ENCODE peak calls at places on chromosomes 2 and 18, in seven cellular contexts. I is hepatocyte, M is thoracic aorta, O is neural progenitor cell, A is A549, U is ovary, R is kidney. G is an unnamed sample.

GRCh38 chr2:46828491-46829239 is 86.9 kb downstream of the MCFD2 start:
- DNase-seq in M (no peak), A (no peak), O (no peak), U (no peak), I (no peak), R (no peak), G (no peak)

GRCh38 chr2:27960237-27960912 is 69.8 kb downstream of the BABAM2 start:
- DNase-seq in R (no peak), M (no peak), U (no peak), A (no peak), I (peak; percentile 6), O (no peak), G (no peak)

GRCh38 chr2:138516030-138516704 is 14.6 kb downstream of the SPOPL start:
- DNase-seq in A (peak; percentile 19), R (no peak), U (no peak), I (peak; percentile 22), M (no peak), O (no peak), G (no peak)

GRCh38 chr2:178386951-178387602 is 63.9 kb downstream of the PRKRA start:
- DNase-seq in U (no peak), M (no peak), A (no peak), O (no peak), R (no peak), I (no peak), G (no peak)

GRCh38 chr2:139160838-139161237 is 380.6 kb upstream of the NXPH2 start:
- DNase-seq in I (no peak), M (no peak), U (no peak), R (no peak), O (no peak), A (no peak), G (no peak)

GRCh38 chr2:167140767-167141166 is 252.5 kb downstream of the XIRP2 start:
- DNase-seq in A (peak; percentile 47), U (no peak), R (no peak), M (peak; percentile 34), O (no peak), I (peak; percentile 21), G (no peak)

GRCh38 chr18:1133541-1133940 is 228.9 kb downstream of the ADCYAP1 start:
- DNase-seq in R (no peak), A (no peak), O (peak; percentile 44), I (no peak), U (no peak), M (no peak), G (no peak)

GRCh38 chr2:122543815-122544214 is 788.4 kb downstream of the TSN start:
- DNase-seq in A (no peak), I (no peak), M (no peak), U (no peak), R (no peak), O (no peak), G (no peak)

GRCh38 chr2:240374085-240374907 is 61.2 kb upstream of the GPC1 start:
- DNase-seq in U (peak; percentile 63), O (no peak), R (peak; percentile 89), I (peak; percentile 76), A (peak; percentile 87), M (peak; percentile 32), G (peak; percentile 8)

GRCh38 chr2:30683240-30683956 is 123.8 kb downstream of the CAPN13 start:
- DNase-seq in M (no peak), I (no peak), O (no peak), A (no peak), U (no peak), R (no peak), G (no peak)

GRCh38 chr2:183035298-183035953 is 2.8 kb downstream of the NCKAP1 start:
- DNase-seq in M (no peak), R (no peak), U (no peak), I (no peak), O (no peak), A (peak; percentile 2), G (no peak)

GRCh38 chr2:97796465-97797126 is 83.2 kb downstream of the ZAP70 start:
- DNase-seq in O (no peak), I (no peak), U (no peak), M (no peak), A (no peak), R (no peak), G (no peak)

GRCh38 chr18:79405019-79405780 is 9.5 kb downstream of the NFATC1 start:
- DNase-seq in A (no peak), R (peak; percentile 54), I (no peak), O (no peak), M (no peak), U (no peak), G (no peak)

GRCh38 chr2:152611458-152612231 is 105.6 kb downstream of the PRPF40A start:
- DNase-seq in O (no peak), U (peak; percentile 45), I (peak; percentile 37), M (no peak), A (peak; percentile 9), R (no peak), G (no peak)

GRCh38 chr2:55826246-55826645 is 97.3 kb downstream of the EFEMP1 start:
- DNase-seq in I (no peak), R (no peak), M (no peak), A (no peak), O (no peak), U (no peak), G (no peak)

GRCh38 chr18:46345181-46345465 is 240.9 kb downstream of the HAUS1 start:
- DNase-seq in M (no peak), I (no peak), R (no peak), U (no peak), O (no peak), A (no peak), G (no peak)

GRCh38 chr18:26538524-26538923 is 9.8 kb downstream of the KCTD1 start:
- DNase-seq in M (no peak), R (no peak), O (no peak), A (no peak), I (no peak), U (no peak), G (no peak)

GRCh38 chr2:70328921-70329561 is 27.2 kb upstream of the FAM136A start:
- DNase-seq in I (peak; percentile 80), R (peak; percentile 91), A (peak; percentile 68), O (no peak), U (no peak), M (no peak), G (peak; percentile 53)

GRCh38 chr2:65548571-65549261 is 116.3 kb upstream of the SPRED2 start:
- DNase-seq in U (no peak), M (no peak), A (no peak), R (no peak), O (no peak), I (no peak), G (no peak)

GRCh38 chr2:99648115-99648850 is 158.5 kb upstream of the REV1 start:
- DNase-seq in I (no peak), M (peak; percentile 19), A (no peak), R (no peak), U (no peak), O (no peak), G (no peak)

GRCh38 chr2:233865838-233866237 is 2.3 kb downstream of the MSL3B start:
- DNase-seq in A (no peak), M (no peak), U (no peak), I (no peak), R (no peak), O (peak; percentile 21), G (peak; percentile 35)

DNA sequence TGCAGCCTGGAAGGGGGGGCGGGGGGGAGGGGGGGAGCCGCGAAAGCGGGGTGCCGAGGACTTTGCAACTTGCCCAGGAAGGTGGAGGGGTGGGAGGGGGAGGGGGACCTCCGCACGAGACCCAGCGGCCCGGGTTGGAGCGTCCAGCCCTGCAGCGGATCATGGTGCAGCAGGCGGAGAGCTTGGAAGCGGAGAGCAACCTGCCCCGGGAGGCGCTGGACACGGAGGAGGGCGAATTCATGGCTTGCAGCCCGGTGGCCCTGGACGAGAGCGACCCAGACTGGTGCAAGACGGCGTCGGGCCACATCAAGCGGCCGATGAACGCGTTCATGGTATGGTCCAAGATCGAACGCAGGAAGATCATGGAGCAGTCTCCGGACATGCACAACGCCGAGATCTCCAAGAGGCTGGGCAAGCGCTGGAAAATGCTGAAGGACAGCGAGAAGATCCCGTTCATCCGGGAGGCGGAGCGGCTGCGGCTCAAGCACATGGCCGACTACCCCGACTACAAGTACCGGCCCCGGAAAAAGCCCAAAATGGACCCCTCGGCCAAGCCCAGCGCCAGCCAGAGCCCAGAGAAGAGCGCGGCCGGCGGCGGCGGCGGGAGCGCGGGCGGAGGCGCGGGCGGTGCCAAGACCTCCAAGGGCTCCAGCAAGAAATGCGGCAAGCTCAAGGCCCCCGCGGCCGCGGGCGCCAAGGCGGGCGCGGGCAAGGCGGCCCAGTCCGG is 540 bp downstream of the SOX11 start:
- DNase-seq in M (no peak), A (peak; percentile 10), R (peak; percentile 68), U (no peak), O (no peak), I (peak; percentile 58), G (no peak)
- TF ChIP-seq CTCF in M (no peak), A (no peak), R (no peak), U (no peak), O (no peak), I (no peak), G (no peak)

DNA sequence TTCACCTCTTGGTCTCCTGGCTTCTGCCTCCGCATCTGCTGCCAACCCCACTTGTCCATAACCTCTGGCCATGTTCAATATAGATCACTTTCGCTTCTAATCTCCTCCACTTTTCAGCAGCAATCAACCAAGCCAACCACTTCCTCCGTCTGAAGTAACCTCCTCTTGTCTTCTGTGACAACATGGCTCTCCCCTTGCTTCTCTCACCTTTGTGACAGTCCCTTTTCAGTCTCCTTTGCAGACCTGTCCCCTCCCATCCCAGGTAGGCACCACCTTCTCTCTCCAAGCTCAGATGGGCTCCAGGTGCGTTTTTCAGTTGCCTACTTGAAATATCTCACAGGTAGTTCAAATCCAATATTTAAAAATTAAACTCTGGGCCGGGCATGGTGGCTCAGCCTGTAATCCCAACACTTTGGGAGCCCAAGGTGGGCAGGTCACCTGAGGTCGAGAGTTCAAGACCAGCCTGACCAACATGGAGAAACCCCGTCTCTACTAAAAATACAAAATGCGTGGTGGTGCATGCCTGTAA is 4.7 kb upstream of the PSD4 start:
- DNase-seq in I (no peak), O (no peak), M (no peak), R (no peak), U (no peak), A (no peak), G (no peak)
- H3K4me1 ChIP-seq in I (peaks cover 11% of the 10 kb centered on the region), O (peaks cover 11% of the 10 kb centered on the region), M (no peaks in the 10 kb centered on the region), R (peaks cover 4% of the 10 kb centered on the region), U (peaks cover 5% of the 10 kb centered on the region), A (no peaks in the 10 kb centered on the region), G (peaks cover 6% of the 10 kb centered on the region)

DNA sequence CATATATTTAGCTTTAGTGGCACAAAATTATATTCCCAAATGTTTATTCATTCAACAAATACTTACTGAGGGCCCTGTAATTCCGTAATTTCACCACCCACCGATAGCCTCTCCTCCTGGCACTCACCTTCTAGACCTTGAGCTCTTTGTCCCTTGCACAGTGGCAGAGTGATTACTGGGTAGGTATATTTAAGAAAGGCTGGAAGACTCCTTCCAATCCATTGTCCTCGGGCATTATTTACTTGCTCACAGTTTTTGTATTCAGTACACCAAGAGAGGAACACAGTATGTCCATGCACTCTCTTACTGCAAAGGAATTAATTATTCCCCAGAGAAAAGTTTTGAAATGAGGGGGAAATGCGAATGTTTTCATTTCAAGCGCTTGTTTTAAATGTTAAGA is 1.1 kb upstream of the CDCA7 start:
- DNase-seq in U (no peak), A (no peak), M (no peak), I (no peak), O (peak; percentile 12), R (no peak), G (no peak)
- H3K4me3 ChIP-seq in U (no peak overlapping the region), A (peak overlapping the region; percentile 94), M (no peak overlapping the region), I (no peak overlapping the region), O (peak overlapping the region; percentile 69), R (no peak overlapping the region), G (peak overlapping the region; percentile 95)

DNA sequence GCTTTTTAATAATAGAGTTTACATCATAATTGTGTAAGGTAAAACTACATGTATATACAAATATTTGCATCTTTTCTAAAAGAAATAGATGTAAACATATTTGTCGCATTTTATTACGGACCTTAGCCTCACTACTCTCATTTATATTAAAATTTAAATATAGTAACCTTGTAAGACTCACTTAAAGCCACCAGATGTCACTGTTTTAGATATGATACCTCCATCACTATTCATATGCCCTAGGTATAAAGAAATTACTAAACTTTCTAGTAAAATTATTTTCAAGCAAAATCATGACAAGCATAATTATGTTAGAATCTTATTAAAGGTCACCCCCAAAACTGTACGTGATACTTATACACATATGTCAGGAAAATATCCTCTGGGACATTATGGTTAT is 674.3 kb upstream of the REG3G start:
- DNase-seq in M (no peak), O (peak; percentile 4), U (no peak), R (no peak), I (peak; percentile 21), A (peak; percentile 3), G (no peak)
- TF ChIP-seq CTCF in M (no peak), O (peak; percentile 54), U (no peak), R (no peak), I (peak; percentile 60), A (peak; percentile 8), G (peak; percentile 8)